ENCODE peak calls at places on chromosomes 3 and 15, in four cellular contexts. Y is ascending aorta, O is GM06990, X is fibroblast of lung. M is an unnamed sample.

GRCh38 chr3:57544181-57545125 is at the start of gene DNAH12:
- DNase-seq in Y (no peak), O (no peak), X (peak; percentile 58), M (peak; percentile 64)

GRCh38 chr3:194184265-194184751 is 48.4 kb downstream of the HES1 start:
- DNase-seq in Y (no peak), O (no peak), X (no peak), M (no peak)

GRCh38 chr3:170772135-170772534 is 97.9 kb downstream of the RPL22L1 start:
- DNase-seq in Y (no peak), O (no peak), X (peak; percentile 48), M (no peak)

GRCh38 chr15:24954783-24955548 is at the start of the genes SNRPN and SNURF:
- DNase-seq in Y (peak; percentile 14), O (peak; percentile 75), X (peak; percentile 79), M (peak; percentile 72)

GRCh38 chr3:197912770-197913476 is 37.1 kb upstream of the RPL35A start:
- DNase-seq in Y (no peak), O (peak; percentile 31), X (peak; percentile 36), M (no peak)

GRCh38 chr3:165259518-165260193 is 63.5 kb upstream of the SLITRK3 start:
- DNase-seq in Y (no peak), O (no peak), X (peak; percentile 23), M (no peak)

GRCh38 chr3:184325715-184326114 is 11.3 kb downstream of the EIF4G1 start:
- DNase-seq in Y (no peak), O (no peak), X (no peak), M (no peak)

GRCh38 chr15:78361956-78362506 is 21.9 kb downstream of the CRABP1 start:
- DNase-seq in Y (no peak), O (no peak), X (no peak), M (no peak)

GRCh38 chr3:48739955-48740823 is 23.2 kb upstream of the IP6K2 start:
- DNase-seq in Y (peak; percentile 47), O (peak; percentile 49), X (peak; percentile 68), M (peak; percentile 87)

DNA sequence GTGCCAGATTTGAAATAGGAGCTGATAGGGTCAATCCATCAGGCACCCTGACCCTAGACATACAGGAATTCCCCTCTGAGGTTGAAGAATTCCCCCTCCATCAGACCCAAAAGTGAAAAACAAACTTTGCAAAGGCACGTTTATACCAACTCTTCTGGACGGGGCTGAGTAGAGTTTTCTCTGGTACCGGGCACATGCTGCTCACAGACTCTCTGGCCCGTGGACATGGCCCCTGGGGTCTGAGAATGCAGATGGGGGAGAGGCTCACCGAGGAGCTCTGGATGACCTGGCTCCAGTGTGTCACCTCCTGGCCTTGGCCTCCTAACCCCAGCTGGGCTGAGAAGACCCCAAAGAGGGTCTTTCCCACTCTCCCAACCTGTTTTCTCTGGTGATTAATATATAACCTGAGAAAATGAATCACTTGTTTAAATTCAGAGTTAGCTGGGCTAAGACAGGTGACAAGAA is 11.2 kb upstream of the LIPC start:
- DNase-seq in Y (no peak), O (peak; percentile 52), X (no peak), M (no peak)
- H3K27me3 ChIP-seq in Y (no peaks in the 10 kb centered on the region), O (no peaks in the 10 kb centered on the region), X (no peaks in the 10 kb centered on the region), M (no peaks in the 10 kb centered on the region)

GRCh38 chr3:134030382-134030753 is 643 bp upstream of the SLCO2A1 start:
- DNase-seq in Y (no peak), O (no peak), X (no peak), M (no peak)

GRCh38 chr3:134029734-134030381 is at the start of gene SLCO2A1:
- DNase-seq in Y (no peak), O (no peak), X (peak; percentile 51), M (peak; percentile 68)

GRCh38 chr3:134027631-134028030 is 2.1 kb downstream of the SLCO2A1 start:
- DNase-seq in Y (no peak), O (no peak), X (no peak), M (no peak)

GRCh38 chr3:134028486-134029255 is 1.1 kb downstream of the SLCO2A1 start:
- DNase-seq in Y (no peak), O (no peak), X (no peak), M (no peak)

DNA sequence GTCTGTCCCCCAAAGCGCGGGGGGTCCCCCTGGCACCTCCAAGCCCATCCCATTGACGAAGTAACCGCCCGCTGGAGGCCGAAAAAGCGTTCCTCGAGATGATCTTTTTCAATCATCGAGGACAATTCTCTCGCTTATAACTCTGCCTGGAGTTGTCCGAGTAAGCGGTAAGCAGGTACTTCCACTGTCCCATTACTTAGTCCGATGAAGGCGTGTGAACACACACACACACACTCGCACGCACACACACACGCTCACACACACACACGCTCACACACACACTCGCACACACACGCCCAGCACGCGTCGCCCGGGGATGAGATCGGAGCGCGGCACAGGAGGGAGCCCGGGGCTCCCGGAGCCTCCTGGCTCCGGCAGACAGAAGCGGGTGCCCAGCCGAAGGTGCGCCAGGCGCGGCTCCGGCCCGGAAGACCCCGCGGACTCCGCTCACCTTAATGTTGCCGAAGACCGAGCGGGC is 430 bp downstream of the SLCO2A1 start:
- DNase-seq in Y (no peak), O (no peak), X (peak; percentile 40), M (no peak)
- H3K27me3 ChIP-seq in Y (no peaks in the 10 kb centered on the region), O (no peaks in the 10 kb centered on the region), X (peaks cover 17% of the 10 kb centered on the region), M (no peaks in the 10 kb centered on the region)

GRCh38 chr15:70539912-70540520 is 223.3 kb downstream of the UACA start:
- DNase-seq in Y (no peak), O (no peak), X (no peak), M (no peak)

GRCh38 chr15:70538278-70538677 is 225.1 kb downstream of the UACA start:
- DNase-seq in Y (no peak), O (no peak), X (peak; percentile 20), M (no peak)

GRCh38 chr15:70539409-70539808 is 223.9 kb downstream of the UACA start:
- DNase-seq in Y (no peak), O (no peak), X (no peak), M (no peak)

GRCh38 chr15:70545526-70545925 is 217.8 kb downstream of the UACA start:
- DNase-seq in Y (no peak), O (no peak), X (no peak), M (no peak)

DNA sequence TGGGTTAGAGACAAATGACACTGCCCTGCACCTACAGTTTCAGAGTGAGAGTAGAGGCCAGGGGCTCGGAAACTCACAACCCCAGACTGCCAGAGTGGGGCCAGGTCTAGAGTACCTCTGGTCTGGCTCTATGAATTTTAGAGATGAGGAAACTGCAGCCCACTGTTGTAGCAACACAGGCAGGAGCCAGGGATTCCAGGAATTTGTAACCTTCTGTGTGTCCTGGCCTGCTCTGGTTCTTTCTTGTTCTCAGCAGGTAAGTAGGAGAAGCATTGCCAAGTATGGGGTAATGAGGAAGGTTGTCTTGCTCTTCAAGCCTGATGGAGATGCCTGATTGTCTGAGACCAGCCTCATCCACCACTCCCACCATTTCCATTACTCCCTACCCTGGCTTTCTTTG is 221.8 kb downstream of the UACA start:
- DNase-seq in Y (no peak), O (no peak), X (no peak), M (no peak)
- H3K27me3 ChIP-seq in Y (no peaks in the 10 kb centered on the region), O (no peaks in the 10 kb centered on the region), X (peaks cover 23% of the 10 kb centered on the region), M (no peaks in the 10 kb centered on the region)

DNA sequence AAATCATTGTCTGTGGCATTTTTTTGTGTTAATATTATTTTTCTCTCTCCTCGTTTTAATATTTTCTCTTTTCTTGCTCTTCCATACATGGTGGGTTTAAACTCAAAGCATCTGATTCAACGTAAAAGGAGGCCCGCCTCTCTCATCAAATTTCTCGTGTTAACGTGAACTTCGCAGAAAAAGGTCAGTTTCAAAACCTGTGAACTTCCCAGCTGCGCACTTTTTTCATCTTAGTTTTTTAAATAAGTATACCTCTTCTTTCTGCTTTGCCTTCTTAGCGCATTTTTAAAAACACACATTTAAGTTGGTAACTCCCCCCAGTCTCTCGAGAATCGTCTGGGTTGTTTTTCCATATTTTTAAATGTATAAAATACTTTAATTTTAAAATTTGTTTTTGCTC is 9.1 kb downstream of the SHOX2 start:
- DNase-seq in Y (no peak), O (peak; percentile 18), X (no peak), M (no peak)
- H3K27me3 ChIP-seq in Y (peaks cover 23% of the 10 kb centered on the region), O (no peaks in the 10 kb centered on the region), X (peaks cover 55% of the 10 kb centered on the region), M (peaks cover 90% of the 10 kb centered on the region)

GRCh38 chr15:92451225-92451825 is 57.6 kb downstream of the ST8SIA2 start:
- DNase-seq in Y (no peak), O (no peak), X (peak; percentile 99), M (no peak)
- H3K27me3 ChIP-seq in Y (no peaks in the 10 kb centered on the region), O (peaks cover 1% of the 10 kb centered on the region), X (no peaks in the 10 kb centered on the region), M (no peaks in the 10 kb centered on the region)

GRCh38 chr3:85875589-85875988 is 916.8 kb downstream of the CADM2 start:
- DNase-seq in Y (no peak), O (no peak), X (no peak), M (no peak)
- H3K27me3 ChIP-seq in Y (no peaks in the 10 kb centered on the region), O (no peaks in the 10 kb centered on the region), X (no peaks in the 10 kb centered on the region), M (no peaks in the 10 kb centered on the region)

GRCh38 chr3:13268120-13268519 is 152.0 kb downstream of the NUP210 start:
- DNase-seq in Y (no peak), O (no peak), X (no peak), M (no peak)
- H3K27me3 ChIP-seq in Y (no peaks in the 10 kb centered on the region), O (peaks cover 2% of the 10 kb centered on the region), X (no peaks in the 10 kb centered on the region), M (no peaks in the 10 kb centered on the region)

GRCh38 chr3:152204218-152204617 is 64.5 kb upstream of the MBNL1 start:
- DNase-seq in Y (no peak), O (no peak), X (no peak), M (no peak)
- H3K27me3 ChIP-seq in Y (no peaks in the 10 kb centered on the region), O (no peaks in the 10 kb centered on the region), X (no peaks in the 10 kb centered on the region), M (no peaks in the 10 kb centered on the region)